ENCODE peak calls at places on chromosomes 6 and 20, in seven cellular contexts. M, U, F, S, Q, H and J are unnamed samples.

GRCh38 chr20:53157443-53158408 is 185.6 kb downstream of the TSHZ2 start:
- DNase-seq in H (peak; percentile 58), M (peak; percentile 62), F (peak; percentile 82), S (peak; percentile 19), U (peak; percentile 65), Q (peak; percentile 53), J (no peak)

GRCh38 chr6:125188037-125188436 is 34.5 kb downstream of the TPD52L1 start:
- DNase-seq in F (no peak), H (peak; percentile 67), S (no peak), M (no peak), Q (peak; percentile 77), U (peak; percentile 51), J (peak; percentile 99)

GRCh38 chr6:29926795-29927427 is 15.4 kb upstream of the HLA-A start:
- DNase-seq in H (peak; percentile 50), S (peak; percentile 77), M (peak; percentile 44), U (peak; percentile 76), Q (peak; percentile 73), F (no peak), J (no peak)

GRCh38 chr6:152186840-152187239 is 379.4 kb downstream of the ESR1 start:
- DNase-seq in M (no peak), Q (no peak), H (no peak), S (no peak), U (no peak), F (no peak), J (no peak)

GRCh38 chr6:26125015-26125690 is 37.9 kb downstream of the HFE start:
- DNase-seq in S (no peak), Q (no peak), U (peak; percentile 20), F (peak; percentile 33), H (no peak), M (peak; percentile 18), J (no peak)

GRCh38 chr20:63372971-63373885 is 12.1 kb upstream of the CHRNA4 start:
- DNase-seq in H (no peak), M (no peak), F (no peak), S (no peak), Q (no peak), U (no peak), J (no peak)

GRCh38 chr20:57697540-57697939 is 12.3 kb downstream of the PMEPA1 start:
- DNase-seq in S (no peak), H (no peak), Q (no peak), F (no peak), M (no peak), U (peak; percentile 2), J (no peak)

GRCh38 chr6:143984670-143985069 is 23.4 kb downstream of the PLAGL1 start:
- DNase-seq in H (no peak), Q (no peak), U (no peak), M (no peak), F (no peak), S (no peak), J (no peak)

GRCh38 chr6:43052842-43053544 is 658 bp downstream of the CUL7 start:
- DNase-seq in U (peak; percentile 52), M (peak; percentile 47), H (peak; percentile 30), F (no peak), S (no peak), Q (peak; percentile 20), J (no peak)

GRCh38 chr6:169843991-169844390 is 92.6 kb downstream of the ERMARD start:
- DNase-seq in M (no peak), F (no peak), S (no peak), U (no peak), H (no peak), Q (no peak), J (no peak)

GRCh38 chr6:48476257-48476656 is 365.3 kb upstream of the PTCHD4 start:
- DNase-seq in H (peak; percentile 52), S (no peak), M (no peak), Q (peak; percentile 30), F (peak; percentile 41), U (peak; percentile 76), J (peak; percentile 1)

GRCh38 chr20:5947276-5947675 is 3.1 kb downstream of the TRMT6 start:
- DNase-seq in F (peak; percentile 80), M (no peak), U (no peak), Q (no peak), S (no peak), H (no peak), J (no peak)

GRCh38 chr6:93592417-93592816 is 173.1 kb upstream of the EPHA7 start:
- DNase-seq in M (no peak), U (no peak), H (no peak), S (no peak), Q (no peak), F (no peak), J (no peak)

GRCh38 chr20:58800134-58800650 is 50.5 kb downstream of the GNAS-AS1 start:
- DNase-seq in U (no peak), S (no peak), M (peak; percentile 33), F (no peak), Q (no peak), H (no peak), J (no peak)

GRCh38 chr6:29953001-29953436 is 10.7 kb downstream of the HLA-A start:
- DNase-seq in S (no peak), H (peak; percentile 79), U (no peak), Q (peak; percentile 21), F (peak; percentile 60), M (peak; percentile 81), J (peak; percentile 92)

GRCh38 chr6:110897433-110897832 is 22.8 kb downstream of the AMD1 start:
- DNase-seq in S (no peak), F (no peak), H (no peak), U (peak; percentile 33), M (no peak), Q (peak; percentile 47), J (no peak)

GRCh38 chr20:17485017-17485416 is 46.2 kb downstream of the BFSP1 start:
- DNase-seq in H (no peak), U (no peak), S (no peak), Q (no peak), F (no peak), M (no peak), J (no peak)

GRCh38 chr6:151292974-151293373 is 53.2 kb downstream of the AKAP12 start:
- DNase-seq in H (peak; percentile 80), S (no peak), U (peak; percentile 87), Q (peak; percentile 88), F (no peak), M (no peak), J (no peak)

GRCh38 chr20:37421988-37422387 is 76.0 kb downstream of the SRC start:
- DNase-seq in M (no peak), U (peak; percentile 23), F (no peak), H (no peak), S (no peak), Q (no peak), J (no peak)

GRCh38 chr6:63349401-63349800 is 29.6 kb upstream of the LGSN start:
- DNase-seq in S (no peak), H (no peak), M (no peak), U (no peak), F (no peak), Q (no peak), J (no peak)

GRCh38 chr6:63355632-63356031 is 35.8 kb upstream of the LGSN start:
- DNase-seq in S (no peak), H (no peak), F (no peak), U (no peak), M (no peak), Q (no peak), J (no peak)

GRCh38 chr6:63352587-63353281 is 33.0 kb upstream of the LGSN start:
- DNase-seq in Q (peak; percentile 49), U (peak; percentile 75), H (peak; percentile 63), F (peak; percentile 57), S (no peak), M (peak; percentile 36), J (no peak)

GRCh38 chr6:63351995-63352586 is 32.3 kb upstream of the LGSN start:
- DNase-seq in F (peak; percentile 45), Q (peak; percentile 73), U (peak; percentile 83), H (peak; percentile 81), S (no peak), M (no peak), J (peak; percentile 74)

GRCh38 chr6:63353282-63353630 is 33.5 kb upstream of the LGSN start:
- DNase-seq in M (no peak), H (no peak), F (no peak), S (no peak), Q (no peak), U (no peak), J (no peak)
- TF ChIP-seq CTCF in M (no peak), H (no peak), F (no peak), S (no peak), Q (no peak), U (no peak), J (no peak)

GRCh38 chr6:39808934-39809333 is 16.8 kb downstream of the DAAM2 start:
- DNase-seq in H (peak; percentile 28), U (no peak), S (no peak), M (peak; percentile 77), Q (no peak), F (no peak), J (no peak)
- H3K4me3 ChIP-seq in H (no peak overlapping the region), U (no peak overlapping the region), S (no peak overlapping the region), M (no peak overlapping the region), Q (no peak overlapping the region), F (no peak overlapping the region), J (no peak overlapping the region)

DNA sequence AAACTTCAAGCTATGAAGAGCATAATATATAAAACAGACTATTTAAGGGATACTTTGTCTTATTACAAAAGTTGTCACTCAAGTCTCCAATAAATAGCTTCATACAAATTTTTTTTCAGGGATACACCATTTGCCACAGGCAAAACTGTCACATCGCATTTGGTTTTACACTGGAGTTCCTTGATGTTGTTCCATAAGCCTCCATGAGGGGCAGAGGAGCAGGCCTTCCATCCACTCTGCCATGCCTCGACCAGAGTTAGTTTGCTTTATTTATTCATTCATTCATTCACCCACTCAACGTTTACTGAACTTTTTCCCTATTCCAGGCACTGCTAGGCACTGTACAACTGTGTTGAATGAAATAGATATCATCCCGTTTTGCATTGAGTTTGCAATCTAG is 246.6 kb downstream of the PHF3 start:
- DNase-seq in H (no peak), F (peak; percentile 14), Q (no peak), U (peak; percentile 23), M (no peak), S (no peak), J (no peak)
- TF ChIP-seq CTCF in H (peak; percentile 43), F (peak; percentile 38), Q (no peak), U (peak; percentile 57), M (no peak), S (peak; percentile 3), J (peak; percentile 42)

GRCh38 chr6:129698430-129698829 is 11.5 kb downstream of the ARHGAP18 start:
- DNase-seq in H (no peak), F (no peak), U (no peak), M (no peak), S (no peak), Q (no peak), J (no peak)

GRCh38 chr6:129701721-129702455 is 8.1 kb downstream of the ARHGAP18 start:
- DNase-seq in Q (peak; percentile 58), H (peak; percentile 55), M (no peak), U (peak; percentile 50), S (no peak), F (no peak), J (no peak)

GRCh38 chr6:129699661-129700060 is 10.3 kb downstream of the ARHGAP18 start:
- DNase-seq in S (no peak), M (no peak), H (no peak), F (no peak), U (no peak), Q (peak; percentile 26), J (no peak)

GRCh38 chr6:129697788-129698187 is 12.2 kb downstream of the ARHGAP18 start:
- DNase-seq in M (no peak), S (no peak), F (no peak), H (no peak), Q (no peak), U (no peak), J (no peak)

DNA sequence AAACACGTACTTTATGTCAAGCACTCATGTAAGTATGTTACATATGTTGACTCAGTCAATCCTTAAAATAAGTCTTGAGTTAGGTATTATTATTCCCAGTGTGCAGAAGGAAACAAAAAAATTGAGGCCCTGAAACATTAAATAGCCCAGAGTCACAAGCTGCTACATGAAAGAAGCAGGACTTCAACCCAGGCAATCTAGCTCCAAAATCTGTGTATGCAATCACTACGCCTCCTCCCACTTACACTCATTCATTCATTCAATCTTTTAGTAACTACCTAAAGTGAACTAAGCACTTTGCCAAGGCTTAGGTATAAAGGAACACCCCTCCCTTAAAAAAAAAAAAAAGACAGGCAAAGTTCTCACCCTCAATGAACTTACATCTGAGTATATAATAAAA is 9.3 kb downstream of the ARHGAP18 start:
- DNase-seq in F (no peak), Q (no peak), U (no peak), S (no peak), M (no peak), H (no peak), J (no peak)
- H3K4me3 ChIP-seq in F (no peak overlapping the region), Q (no peak overlapping the region), U (no peak overlapping the region), S (no peak overlapping the region), M (no peak overlapping the region), H (no peak overlapping the region), J (no peak overlapping the region)